ENCODE peak calls at places on chromosomes 12 and 14, in ten cellular contexts. One of them, this sample, is unnamed.

GRCh38 chr12:56931474-56931978 is 2.7 kb downstream of the SDR9C7 start:
- DNase-seq in psoas muscle: no peak
- DNase-seq in CD8-positive, alpha-beta memory T cell: no peak
- DNase-seq in transverse colon: no peak
- DNase-seq in astrocyte: peak; percentile 33
- DNase-seq in endothelial cell of umbilical vein: peak; percentile 5
- DNase-seq in effector memory CD4-positive, alpha-beta T cell: no peak
- DNase-seq in left ventricle myocardium inferior: no peak
- DNase-seq in HepG2: peak; percentile 27
- DNase-seq in tibial artery: no peak
- DNase-seq in this sample: no peak

GRCh38 chr12:52278931-52279682 is 4.7 kb downstream of the KRT86 start:
- DNase-seq in psoas muscle: peak; percentile 86
- DNase-seq in CD8-positive, alpha-beta memory T cell: peak; percentile 47
- DNase-seq in transverse colon: peak; percentile 81
- DNase-seq in astrocyte: peak; percentile 30
- DNase-seq in endothelial cell of umbilical vein: peak; percentile 64
- DNase-seq in effector memory CD4-positive, alpha-beta T cell: peak; percentile 22
- DNase-seq in left ventricle myocardium inferior: peak; percentile 71
- DNase-seq in HepG2: peak; percentile 21
- DNase-seq in tibial artery: peak; percentile 86
- DNase-seq in this sample: peak; percentile 79

GRCh38 chr12:122871851-122872785 is 23.8 kb downstream of the VPS37B start:
- DNase-seq in psoas muscle: no peak
- DNase-seq in CD8-positive, alpha-beta memory T cell: peak; percentile 39
- DNase-seq in transverse colon: peak; percentile 82
- DNase-seq in astrocyte: peak; percentile 79
- DNase-seq in endothelial cell of umbilical vein: peak; percentile 84
- DNase-seq in effector memory CD4-positive, alpha-beta T cell: no peak
- DNase-seq in left ventricle myocardium inferior: peak; percentile 60
- DNase-seq in HepG2: no peak
- DNase-seq in tibial artery: peak; percentile 79
- DNase-seq in this sample: peak; percentile 76

GRCh38 chr12:124609041-124609984 is 41.9 kb upstream of the NCOR2 start:
- DNase-seq in psoas muscle: peak; percentile 87
- DNase-seq in CD8-positive, alpha-beta memory T cell: peak; percentile 88
- DNase-seq in transverse colon: peak; percentile 98
- DNase-seq in astrocyte: no peak
- DNase-seq in endothelial cell of umbilical vein: peak; percentile 76
- DNase-seq in effector memory CD4-positive, alpha-beta T cell: peak; percentile 74
- DNase-seq in left ventricle myocardium inferior: peak; percentile 81
- DNase-seq in HepG2: peak; percentile 81
- DNase-seq in tibial artery: no peak
- DNase-seq in this sample: no peak

GRCh38 chr12:25723921-25724491 is 170.9 kb upstream of the LMNTD1 start:
- DNase-seq in psoas muscle: no peak
- DNase-seq in CD8-positive, alpha-beta memory T cell: no peak
- DNase-seq in transverse colon: no peak
- DNase-seq in astrocyte: peak; percentile 82
- DNase-seq in endothelial cell of umbilical vein: no peak
- DNase-seq in effector memory CD4-positive, alpha-beta T cell: no peak
- DNase-seq in left ventricle myocardium inferior: no peak
- DNase-seq in HepG2: no peak
- DNase-seq in tibial artery: no peak
- DNase-seq in this sample: no peak

GRCh38 chr12:120903382-120903817 is 758 bp downstream of the SPPL3 start:
- DNase-seq in psoas muscle: peak; percentile 79
- DNase-seq in CD8-positive, alpha-beta memory T cell: peak; percentile 71
- DNase-seq in transverse colon: peak; percentile 81
- DNase-seq in astrocyte: no peak
- DNase-seq in endothelial cell of umbilical vein: peak; percentile 33
- DNase-seq in effector memory CD4-positive, alpha-beta T cell: peak; percentile 69
- DNase-seq in left ventricle myocardium inferior: peak; percentile 64
- DNase-seq in HepG2: peak; percentile 39
- DNase-seq in tibial artery: peak; percentile 82
- DNase-seq in this sample: peak; percentile 38

GRCh38 chr14:88934231-88934898 is 109.9 kb downstream of the TTC8 start:
- DNase-seq in psoas muscle: no peak
- DNase-seq in CD8-positive, alpha-beta memory T cell: no peak
- DNase-seq in transverse colon: no peak
- DNase-seq in astrocyte: peak; percentile 45
- DNase-seq in endothelial cell of umbilical vein: no peak
- DNase-seq in effector memory CD4-positive, alpha-beta T cell: no peak
- DNase-seq in left ventricle myocardium inferior: no peak
- DNase-seq in HepG2: no peak
- DNase-seq in tibial artery: no peak
- DNase-seq in this sample: no peak

GRCh38 chr14:32087173-32087861 is 10.2 kb downstream of the ARHGAP5 start:
- DNase-seq in psoas muscle: no peak
- DNase-seq in CD8-positive, alpha-beta memory T cell: no peak
- DNase-seq in transverse colon: no peak
- DNase-seq in astrocyte: peak; percentile 80
- DNase-seq in endothelial cell of umbilical vein: no peak
- DNase-seq in effector memory CD4-positive, alpha-beta T cell: no peak
- DNase-seq in left ventricle myocardium inferior: no peak
- DNase-seq in HepG2: peak; percentile 73
- DNase-seq in tibial artery: no peak
- DNase-seq in this sample: peak; percentile 8

GRCh38 chr12:99600388-99600787 is 47.2 kb upstream of the GARIN6 start:
- DNase-seq in psoas muscle: no peak
- DNase-seq in CD8-positive, alpha-beta memory T cell: no peak
- DNase-seq in transverse colon: no peak
- DNase-seq in astrocyte: no peak
- DNase-seq in endothelial cell of umbilical vein: no peak
- DNase-seq in effector memory CD4-positive, alpha-beta T cell: no peak
- DNase-seq in left ventricle myocardium inferior: no peak
- DNase-seq in HepG2: no peak
- DNase-seq in tibial artery: no peak
- DNase-seq in this sample: no peak

GRCh38 chr14:99576304-99576703 is 27.7 kb downstream of the CCDC85C start:
- DNase-seq in psoas muscle: no peak
- DNase-seq in CD8-positive, alpha-beta memory T cell: no peak
- DNase-seq in transverse colon: no peak
- DNase-seq in astrocyte: no peak
- DNase-seq in endothelial cell of umbilical vein: no peak
- DNase-seq in effector memory CD4-positive, alpha-beta T cell: no peak
- DNase-seq in left ventricle myocardium inferior: no peak
- DNase-seq in HepG2: no peak
- DNase-seq in tibial artery: no peak
- DNase-seq in this sample: no peak

GRCh38 chr12:100573499-100574261 is at the start of gene GAS2L3:
- DNase-seq in psoas muscle: peak; percentile 92
- DNase-seq in CD8-positive, alpha-beta memory T cell: peak; percentile 29
- DNase-seq in transverse colon: peak; percentile 91
- DNase-seq in astrocyte: peak; percentile 66
- DNase-seq in endothelial cell of umbilical vein: peak; percentile 93
- DNase-seq in effector memory CD4-positive, alpha-beta T cell: no peak
- DNase-seq in left ventricle myocardium inferior: peak; percentile 91
- DNase-seq in HepG2: peak; percentile 83
- DNase-seq in tibial artery: peak; percentile 93
- DNase-seq in this sample: peak; percentile 88

GRCh38 chr14:89507521-89507920 is 90.5 kb upstream of the FOXN3 start:
- DNase-seq in psoas muscle: no peak
- DNase-seq in CD8-positive, alpha-beta memory T cell: no peak
- DNase-seq in transverse colon: no peak
- DNase-seq in astrocyte: peak; percentile 92
- DNase-seq in endothelial cell of umbilical vein: peak; percentile 76
- DNase-seq in effector memory CD4-positive, alpha-beta T cell: no peak
- DNase-seq in left ventricle myocardium inferior: no peak
- DNase-seq in HepG2: peak; percentile 32
- DNase-seq in tibial artery: no peak
- DNase-seq in this sample: no peak

GRCh38 chr14:96811265-96811664 is 14.1 kb downstream of the VRK1 start:
- DNase-seq in psoas muscle: no peak
- DNase-seq in CD8-positive, alpha-beta memory T cell: no peak
- DNase-seq in transverse colon: no peak
- DNase-seq in astrocyte: peak; percentile 90
- DNase-seq in endothelial cell of umbilical vein: no peak
- DNase-seq in effector memory CD4-positive, alpha-beta T cell: no peak
- DNase-seq in left ventricle myocardium inferior: no peak
- DNase-seq in HepG2: no peak
- DNase-seq in tibial artery: no peak
- DNase-seq in this sample: no peak

GRCh38 chr12:109544955-109545531 is 28.3 kb downstream of the MMAB start:
- DNase-seq in psoas muscle: no peak
- DNase-seq in CD8-positive, alpha-beta memory T cell: peak; percentile 6
- DNase-seq in transverse colon: no peak
- DNase-seq in astrocyte: peak; percentile 12
- DNase-seq in endothelial cell of umbilical vein: peak; percentile 26
- DNase-seq in effector memory CD4-positive, alpha-beta T cell: no peak
- DNase-seq in left ventricle myocardium inferior: no peak
- DNase-seq in HepG2: no peak
- DNase-seq in tibial artery: no peak
- DNase-seq in this sample: peak; percentile 85

GRCh38 chr14:54711812-54712211 is 144.9 kb downstream of the SAMD4A start:
- DNase-seq in psoas muscle: no peak
- DNase-seq in CD8-positive, alpha-beta memory T cell: no peak
- DNase-seq in transverse colon: no peak
- DNase-seq in astrocyte: no peak
- DNase-seq in endothelial cell of umbilical vein: no peak
- DNase-seq in effector memory CD4-positive, alpha-beta T cell: no peak
- DNase-seq in left ventricle myocardium inferior: no peak
- DNase-seq in HepG2: no peak
- DNase-seq in tibial artery: no peak
- DNase-seq in this sample: no peak

GRCh38 chr12:113997365-113997764 is 31.2 kb upstream of the RBM19 start:
- DNase-seq in psoas muscle: no peak
- DNase-seq in CD8-positive, alpha-beta memory T cell: no peak
- DNase-seq in transverse colon: no peak
- DNase-seq in astrocyte: no peak
- DNase-seq in endothelial cell of umbilical vein: no peak
- DNase-seq in effector memory CD4-positive, alpha-beta T cell: no peak
- DNase-seq in left ventricle myocardium inferior: no peak
- DNase-seq in HepG2: no peak
- DNase-seq in tibial artery: no peak
- DNase-seq in this sample: no peak
- H3K27me3 ChIP-seq in psoas muscle: peaks cover 10% of the 10 kb centered on the region
- H3K27me3 ChIP-seq in CD8-positive, alpha-beta memory T cell: peaks cover 5% of the 10 kb centered on the region
- H3K27me3 ChIP-seq in transverse colon: peaks cover 48% of the 10 kb centered on the region
- H3K27me3 ChIP-seq in astrocyte: no peaks in the 10 kb centered on the region
- H3K27me3 ChIP-seq in endothelial cell of umbilical vein: no peaks in the 10 kb centered on the region
- H3K27me3 ChIP-seq in effector memory CD4-positive, alpha-beta T cell: no peaks in the 10 kb centered on the region
- H3K27me3 ChIP-seq in left ventricle myocardium inferior: peaks cover 87% of the 10 kb centered on the region
- H3K27me3 ChIP-seq in HepG2: peaks cover 1% of the 10 kb centered on the region
- H3K27me3 ChIP-seq in tibial artery: peaks cover 41% of the 10 kb centered on the region
- H3K27me3 ChIP-seq in this sample: peaks cover 3% of the 10 kb centered on the region

GRCh38 chr12:113479578-113480335 is 8.1 kb upstream of the LHX5 start:
- DNase-seq in psoas muscle: no peak
- DNase-seq in CD8-positive, alpha-beta memory T cell: no peak
- DNase-seq in transverse colon: no peak
- DNase-seq in astrocyte: peak; percentile 15
- DNase-seq in endothelial cell of umbilical vein: peak; percentile 28
- DNase-seq in effector memory CD4-positive, alpha-beta T cell: no peak
- DNase-seq in left ventricle myocardium inferior: peak; percentile 44
- DNase-seq in HepG2: peak; percentile 12
- DNase-seq in tibial artery: no peak
- DNase-seq in this sample: peak; percentile 36
- H3K4me3 ChIP-seq in psoas muscle: no peak overlapping the region
- H3K4me3 ChIP-seq in CD8-positive, alpha-beta memory T cell: no peak overlapping the region
- H3K4me3 ChIP-seq in transverse colon: no peak overlapping the region
- H3K4me3 ChIP-seq in astrocyte: no peak overlapping the region
- H3K4me3 ChIP-seq in endothelial cell of umbilical vein: no peak overlapping the region
- H3K4me3 ChIP-seq in effector memory CD4-positive, alpha-beta T cell: no peak overlapping the region
- H3K4me3 ChIP-seq in left ventricle myocardium inferior: no peak overlapping the region
- H3K4me3 ChIP-seq in HepG2: no peak overlapping the region
- H3K4me3 ChIP-seq in tibial artery: no peak overlapping the region
- H3K4me3 ChIP-seq in this sample: no peak overlapping the region

DNA sequence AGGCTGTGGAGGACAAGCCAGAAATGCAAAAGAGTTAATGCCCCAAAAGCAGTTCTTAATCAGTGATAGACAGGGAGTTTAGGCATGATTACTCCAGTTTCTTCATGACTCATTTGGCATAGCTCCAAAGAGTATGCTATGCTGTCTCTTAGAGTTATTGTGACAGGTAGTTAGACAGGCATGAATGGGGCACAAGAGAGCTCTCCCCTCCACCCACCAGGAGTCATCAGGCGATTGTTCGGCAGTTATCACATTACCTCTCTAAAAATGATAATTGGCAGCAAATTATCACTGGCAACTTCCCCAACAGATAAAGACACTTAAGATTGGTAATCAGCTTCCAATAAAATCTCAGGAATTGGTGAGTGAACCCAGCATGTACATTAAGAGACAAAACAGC is 320.1 kb downstream of the DAD1 start:
- DNase-seq in psoas muscle: no peak
- DNase-seq in CD8-positive, alpha-beta memory T cell: no peak
- DNase-seq in transverse colon: no peak
- DNase-seq in astrocyte: peak; percentile 54
- DNase-seq in endothelial cell of umbilical vein: no peak
- DNase-seq in effector memory CD4-positive, alpha-beta T cell: no peak
- DNase-seq in left ventricle myocardium inferior: no peak
- DNase-seq in HepG2: no peak
- DNase-seq in tibial artery: no peak
- DNase-seq in this sample: no peak
- H3K27me3 ChIP-seq in psoas muscle: no peaks in the 10 kb centered on the region
- H3K27me3 ChIP-seq in CD8-positive, alpha-beta memory T cell: no peaks in the 10 kb centered on the region
- H3K27me3 ChIP-seq in transverse colon: no peaks in the 10 kb centered on the region
- H3K27me3 ChIP-seq in astrocyte: no peaks in the 10 kb centered on the region
- H3K27me3 ChIP-seq in endothelial cell of umbilical vein: peaks cover 6% of the 10 kb centered on the region
- H3K27me3 ChIP-seq in effector memory CD4-positive, alpha-beta T cell: no peaks in the 10 kb centered on the region
- H3K27me3 ChIP-seq in left ventricle myocardium inferior: peaks cover 2% of the 10 kb centered on the region
- H3K27me3 ChIP-seq in HepG2: peaks cover 3% of the 10 kb centered on the region
- H3K27me3 ChIP-seq in tibial artery: no peaks in the 10 kb centered on the region
- H3K27me3 ChIP-seq in this sample: no peaks in the 10 kb centered on the region

GRCh38 chr12:119676022-119676421 is 8.1 kb downstream of the PRKAB1 start:
- DNase-seq in psoas muscle: no peak
- DNase-seq in CD8-positive, alpha-beta memory T cell: no peak
- DNase-seq in transverse colon: no peak
- DNase-seq in astrocyte: no peak
- DNase-seq in endothelial cell of umbilical vein: no peak
- DNase-seq in effector memory CD4-positive, alpha-beta T cell: no peak
- DNase-seq in left ventricle myocardium inferior: no peak
- DNase-seq in HepG2: no peak
- DNase-seq in tibial artery: no peak
- DNase-seq in this sample: no peak

GRCh38 chr12:119676573-119676972 is 8.6 kb downstream of the PRKAB1 start:
- DNase-seq in psoas muscle: no peak
- DNase-seq in CD8-positive, alpha-beta memory T cell: no peak
- DNase-seq in transverse colon: no peak
- DNase-seq in astrocyte: no peak
- DNase-seq in endothelial cell of umbilical vein: no peak
- DNase-seq in effector memory CD4-positive, alpha-beta T cell: no peak
- DNase-seq in left ventricle myocardium inferior: no peak
- DNase-seq in HepG2: no peak
- DNase-seq in tibial artery: no peak
- DNase-seq in this sample: no peak

GRCh38 chr12:119673634-119674033 is 5.7 kb downstream of the PRKAB1 start:
- DNase-seq in psoas muscle: no peak
- DNase-seq in CD8-positive, alpha-beta memory T cell: no peak
- DNase-seq in transverse colon: peak; percentile 59
- DNase-seq in astrocyte: no peak
- DNase-seq in endothelial cell of umbilical vein: peak; percentile 85
- DNase-seq in effector memory CD4-positive, alpha-beta T cell: no peak
- DNase-seq in left ventricle myocardium inferior: peak; percentile 38
- DNase-seq in HepG2: no peak
- DNase-seq in tibial artery: no peak
- DNase-seq in this sample: no peak

GRCh38 chr12:119672194-119672593 is 4.3 kb downstream of the PRKAB1 start:
- DNase-seq in psoas muscle: no peak
- DNase-seq in CD8-positive, alpha-beta memory T cell: no peak
- DNase-seq in transverse colon: no peak
- DNase-seq in astrocyte: no peak
- DNase-seq in endothelial cell of umbilical vein: no peak
- DNase-seq in effector memory CD4-positive, alpha-beta T cell: no peak
- DNase-seq in left ventricle myocardium inferior: no peak
- DNase-seq in HepG2: no peak
- DNase-seq in tibial artery: no peak
- DNase-seq in this sample: no peak

GRCh38 chr12:119674560-119674959 is 6.6 kb downstream of the PRKAB1 start:
- DNase-seq in psoas muscle: no peak
- DNase-seq in CD8-positive, alpha-beta memory T cell: no peak
- DNase-seq in transverse colon: no peak
- DNase-seq in astrocyte: no peak
- DNase-seq in endothelial cell of umbilical vein: no peak
- DNase-seq in effector memory CD4-positive, alpha-beta T cell: no peak
- DNase-seq in left ventricle myocardium inferior: no peak
- DNase-seq in HepG2: no peak
- DNase-seq in tibial artery: no peak
- DNase-seq in this sample: no peak
- H3K4me3 ChIP-seq in psoas muscle: no peak overlapping the region
- H3K4me3 ChIP-seq in CD8-positive, alpha-beta memory T cell: no peak overlapping the region
- H3K4me3 ChIP-seq in transverse colon: no peak overlapping the region
- H3K4me3 ChIP-seq in astrocyte: no peak overlapping the region
- H3K4me3 ChIP-seq in endothelial cell of umbilical vein: no peak overlapping the region
- H3K4me3 ChIP-seq in effector memory CD4-positive, alpha-beta T cell: no peak overlapping the region
- H3K4me3 ChIP-seq in left ventricle myocardium inferior: no peak overlapping the region
- H3K4me3 ChIP-seq in HepG2: no peak overlapping the region
- H3K4me3 ChIP-seq in tibial artery: no peak overlapping the region
- H3K4me3 ChIP-seq in this sample: no peak overlapping the region